ENCODE peak calls at places on chromosomes 4 and X, in five cellular contexts. O is GM23248; F is T-helper 1 cell; J is MCF 10A; U is stimulated activated CD8-positive, alpha-beta memory T cell treated with anti-CD3 and anti-CD28 coated beads, Interleukin-2, amount 100 ng/mL, for 48 hours. A is an unnamed sample.

GRCh38 chr4:8078109-8078494 is 80.5 kb downstream of the ABLIM2 start:
- DNase-seq in F (no peak), J (no peak), O (no peak), U (no peak), A (no peak)

GRCh38 chrX:24148535-24149345 is 789 bp upstream of the ZFX start:
- DNase-seq in O (peak; percentile 72), F (peak; percentile 4), U (no peak), J (no peak), A (peak; percentile 76)

GRCh38 chr4:156505341-156505955 is 466.2 kb downstream of the PDGFC start:
- DNase-seq in J (no peak), O (no peak), U (no peak), F (no peak), A (no peak)

GRCh38 chrX:107971636-107972035 is 10.5 kb downstream of the TEX13B start:
- DNase-seq in O (no peak), J (no peak), U (no peak), F (no peak), A (no peak)

GRCh38 chr4:154292589-154292988 is 199.0 kb downstream of the DCHS2 start:
- DNase-seq in J (no peak), O (no peak), U (no peak), F (no peak), A (no peak)

GRCh38 chr4:153281476-153281875 is 63.0 kb upstream of the MND1 start:
- DNase-seq in F (no peak), O (no peak), U (no peak), J (no peak), A (no peak)

GRCh38 chrX:130836447-130836846 is 66.6 kb downstream of the ENOX2 start:
- DNase-seq in F (no peak), U (no peak), J (no peak), O (no peak), A (no peak)

GRCh38 chrX:2875798-2876399 is 47.2 kb downstream of the GYG2 start:
- DNase-seq in O (peak; percentile 42), F (no peak), J (peak; percentile 43), U (no peak), A (no peak)

GRCh38 chr4:135724426-135724825 is 1522.8 kb upstream of the PABPC4L start:
- DNase-seq in O (no peak), F (no peak), U (no peak), J (no peak), A (no peak)

GRCh38 chr4:105923507-105924238 is 28.4 kb downstream of the NPNT start:
- DNase-seq in O (peak; percentile 16), J (peak; percentile 43), U (no peak), F (no peak), A (no peak)

GRCh38 chrX:47568656-47569295 is 7.8 kb downstream of the ARAF start:
- DNase-seq in F (no peak), O (no peak), U (peak; percentile 14), J (no peak), A (no peak)

GRCh38 chr4:156705291-156705690 is 266.3 kb downstream of the PDGFC start:
- DNase-seq in O (peak; percentile 60), J (no peak), U (no peak), F (no peak), A (no peak)

GRCh38 chr4:2923141-2923551 is 40.1 kb downstream of the NOP14 start:
- DNase-seq in J (peak; percentile 61), U (no peak), O (no peak), F (no peak), A (peak; percentile 35)

GRCh38 chr4:80243274-80244018 is 23.0 kb upstream of the FGF5 start:
- DNase-seq in J (no peak), F (no peak), O (no peak), U (no peak), A (no peak)

GRCh38 chr4:182179105-182179504 is 64.1 kb upstream of the TENM3 start:
- DNase-seq in J (peak; percentile 66), F (no peak), O (peak; percentile 9), U (no peak), A (no peak)

GRCh38 chrX:51894697-51895336 is 1.4 kb downstream of the MAGED1 start:
- DNase-seq in F (no peak), J (no peak), U (no peak), O (peak; percentile 52), A (no peak)

GRCh38 chr4:2007804-2008670 is 737 bp downstream of the NELFA start:
- DNase-seq in O (peak; percentile 64), F (no peak), U (no peak), J (no peak), A (peak; percentile 72)

GRCh38 chr4:184666670-184667069 is 17.1 kb downstream of the PRIMPOL start:
- DNase-seq in F (no peak), J (no peak), O (no peak), U (no peak), A (no peak)

GRCh38 chrX:151727346-151727745 is 7.2 kb upstream of the CNGA2 start:
- DNase-seq in F (no peak), U (no peak), J (no peak), O (no peak), A (no peak)

A was measured in osteoblast.